ENCODE peak calls at places on chromosomes 1 and 21, in eight cellular contexts. M, Z, A, B, V, Y, C and T are unnamed samples.

GRCh38 chr21:42845296-42845965 is 33.9 kb downstream of the WDR4 start:
- DNase-seq in V (no peak), Y (no peak), A (no peak), M (peak; percentile 32), B (peak; percentile 6), C (no peak), Z (peak; percentile 56), T (no peak)

GRCh38 chr1:28775121-28775942 is 36.6 kb upstream of the OPRD1 start:
- DNase-seq in V (peak; percentile 69), A (peak; percentile 69), B (no peak), Y (peak; percentile 30), M (peak; percentile 17), Z (peak; percentile 59), C (peak; percentile 72), T (no peak)

GRCh38 chr1:39866767-39867166 is 16.5 kb downstream of the TRIT1 start:
- DNase-seq in B (no peak), Y (no peak), V (no peak), A (no peak), Z (no peak), M (peak; percentile 78), C (no peak), T (no peak)

GRCh38 chr1:41795205-41795762 is 123.4 kb downstream of the HIVEP3 start:
- DNase-seq in M (peak; percentile 60), Z (no peak), A (no peak), B (no peak), V (no peak), C (no peak), Y (no peak), T (no peak)

GRCh38 chr1:85888961-85889360 is 180.7 kb upstream of the ZNHIT6 start:
- DNase-seq in Z (no peak), B (no peak), Y (no peak), V (no peak), C (no peak), M (no peak), A (no peak), T (no peak)

GRCh38 chr1:117836069-117836468 is 93.4 kb downstream of the GDAP2 start:
- DNase-seq in V (no peak), C (no peak), A (no peak), M (peak; percentile 36), Z (no peak), B (no peak), Y (no peak), T (no peak)

GRCh38 chr1:56696663-56697062 is 51.5 kb downstream of the PRKAA2 start:
- DNase-seq in Y (no peak), Z (no peak), B (no peak), A (no peak), C (no peak), M (no peak), V (no peak), T (no peak)

GRCh38 chr1:198199105-198199504 is 42.3 kb downstream of the NEK7 start:
- DNase-seq in Z (no peak), M (no peak), B (peak; percentile 12), A (peak; percentile 50), C (no peak), V (no peak), Y (no peak), T (no peak)

GRCh38 chr21:33522950-33523349 is 19.0 kb downstream of the GART start:
- DNase-seq in M (no peak), V (no peak), Z (no peak), Y (no peak), A (no peak), C (no peak), B (no peak), T (no peak)

GRCh38 chr1:155104605-155105534 is 22.8 kb upstream of the EFNA1 start:
- DNase-seq in V (no peak), Z (no peak), Y (no peak), A (no peak), B (no peak), C (no peak), M (no peak), T (no peak)

GRCh38 chr1:157194739-157195520 is 56.7 kb upstream of the ETV3 start:
- DNase-seq in M (no peak), B (no peak), V (no peak), Y (no peak), A (no peak), Z (no peak), C (no peak), T (no peak)
- H3K4me1 ChIP-seq in M (no peaks in the 10 kb centered on the region), B (no peaks in the 10 kb centered on the region), V (no peaks in the 10 kb centered on the region), Y (peaks cover 7% of the 10 kb centered on the region), A (peaks cover 16% of the 10 kb centered on the region), Z (no peaks in the 10 kb centered on the region), C (no peaks in the 10 kb centered on the region), T (peaks cover 1% of the 10 kb centered on the region)

GRCh38 chr1:226680653-226681052 is 58.4 kb downstream of the ITPKB start:
- DNase-seq in C (no peak), V (no peak), Y (no peak), A (no peak), M (no peak), Z (no peak), B (no peak), T (no peak)

GRCh38 chr1:226681652-226682493 is 57.2 kb downstream of the ITPKB start:
- DNase-seq in Y (no peak), Z (no peak), A (no peak), V (no peak), B (no peak), C (no peak), M (no peak), T (no peak)

GRCh38 chr1:226679853-226680516 is 59.1 kb downstream of the ITPKB start:
- DNase-seq in Y (peak; percentile 86), Z (no peak), C (peak; percentile 70), A (no peak), V (peak; percentile 80), B (peak; percentile 91), M (peak; percentile 80), T (peak; percentile 94)

GRCh38 chr1:226685196-226685820 is 53.8 kb downstream of the ITPKB start:
- DNase-seq in Z (no peak), B (no peak), A (no peak), M (no peak), V (no peak), C (no peak), Y (no peak), T (no peak)

DNA sequence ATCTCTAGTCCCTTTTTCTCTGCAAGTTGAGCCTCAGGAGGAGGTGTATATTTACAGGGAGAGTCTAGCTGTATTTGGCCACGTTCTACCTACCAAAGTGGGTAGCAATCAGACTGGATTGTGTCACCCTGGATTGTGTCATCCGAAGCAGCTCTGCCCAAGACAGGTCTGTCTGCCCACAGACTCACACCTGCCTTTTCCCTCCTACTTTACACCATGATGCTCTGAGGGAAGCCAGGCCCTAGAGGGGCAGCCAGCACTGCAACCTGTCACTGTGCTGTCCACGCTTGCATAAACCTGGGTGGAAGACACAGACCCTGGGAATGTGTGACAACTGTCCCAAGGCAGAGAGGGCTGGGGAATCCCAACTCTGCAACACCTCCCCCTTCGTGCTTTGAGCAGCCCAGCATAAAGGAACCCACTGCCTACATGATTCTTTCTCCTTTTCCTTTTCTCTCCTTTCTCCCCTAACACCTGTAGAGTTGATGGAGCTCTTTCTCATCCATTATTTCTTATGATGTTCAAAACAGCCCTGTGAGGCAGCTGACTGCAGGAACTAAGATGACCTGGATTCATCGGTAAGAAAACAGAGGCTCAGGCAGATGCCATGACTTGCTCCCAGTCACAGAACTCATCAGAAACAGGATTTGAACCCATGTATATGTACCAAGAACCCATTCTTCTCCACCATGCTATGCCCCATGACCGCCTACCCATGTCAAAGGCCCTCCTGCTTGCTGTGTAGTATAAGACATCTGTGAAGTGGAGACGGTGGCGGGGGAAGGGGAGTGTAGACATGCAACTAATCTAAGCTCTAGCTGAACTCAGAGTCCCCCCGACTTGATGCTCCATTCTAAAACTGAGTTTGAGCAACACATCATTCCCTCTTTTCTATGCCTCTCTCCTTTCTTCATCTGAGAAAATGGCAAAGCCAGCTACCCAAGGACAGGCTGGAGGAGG is 56.0 kb downstream of the ITPKB start:
- DNase-seq in A (no peak), C (no peak), B (no peak), Z (no peak), Y (no peak), M (no peak), V (no peak), T (no peak)
- H3K4me1 ChIP-seq in A (peaks cover 2% of the 10 kb centered on the region), C (peaks cover 100% of the 10 kb centered on the region), B (peaks cover 13% of the 10 kb centered on the region), Z (no peaks in the 10 kb centered on the region), Y (peaks cover 7% of the 10 kb centered on the region), M (peaks cover 16% of the 10 kb centered on the region), V (peaks cover 98% of the 10 kb centered on the region), T (peaks cover 8% of the 10 kb centered on the region)

GRCh38 chr1:64950284-64950809 is 16.0 kb downstream of the JAK1 start:
- DNase-seq in A (no peak), M (no peak), Y (no peak), V (no peak), Z (no peak), B (no peak), C (no peak), T (no peak)

GRCh38 chr1:64953241-64953640 is 13.1 kb downstream of the JAK1 start:
- DNase-seq in B (no peak), C (no peak), V (no peak), Z (no peak), M (no peak), A (no peak), Y (no peak), T (no peak)

GRCh38 chr1:64948905-64949833 is 17.2 kb downstream of the JAK1 start:
- DNase-seq in A (no peak), B (no peak), Y (peak; percentile 74), M (no peak), C (peak; percentile 24), Z (no peak), V (no peak), T (no peak)

GRCh38 chr1:64955093-64956066 is 11.0 kb downstream of the JAK1 start:
- DNase-seq in B (no peak), V (no peak), C (no peak), Z (no peak), Y (peak; percentile 22), A (no peak), M (no peak), T (no peak)

GRCh38 chr1:64952055-64952699 is 14.2 kb downstream of the JAK1 start:
- DNase-seq in B (no peak), V (no peak), M (no peak), Y (no peak), C (no peak), A (no peak), Z (no peak), T (no peak)
- H3K4me1 ChIP-seq in B (no peaks in the 10 kb centered on the region), V (peaks cover 73% of the 10 kb centered on the region), M (peaks cover 6% of the 10 kb centered on the region), Y (peaks cover 57% of the 10 kb centered on the region), C (peaks cover 98% of the 10 kb centered on the region), A (peaks cover 42% of the 10 kb centered on the region), Z (peaks cover 51% of the 10 kb centered on the region), T (peaks cover 2% of the 10 kb centered on the region)

GRCh38 chr1:59685666-59686065 is 129.1 kb upstream of the HOOK1 start:
- DNase-seq in M (no peak), Y (no peak), B (no peak), V (no peak), C (no peak), A (no peak), Z (no peak), T (no peak)

GRCh38 chr1:59685101-59685500 is 129.6 kb upstream of the HOOK1 start:
- DNase-seq in A (no peak), Y (no peak), Z (no peak), V (no peak), B (no peak), C (no peak), M (no peak), T (no peak)

GRCh38 chr1:59686170-59686569 is 128.6 kb upstream of the HOOK1 start:
- DNase-seq in A (no peak), M (no peak), V (no peak), Z (no peak), B (no peak), Y (no peak), C (no peak), T (no peak)

GRCh38 chr1:59687081-59687480 is 127.7 kb upstream of the HOOK1 start:
- DNase-seq in B (no peak), A (no peak), M (no peak), V (no peak), Y (no peak), Z (no peak), C (no peak), T (no peak)

GRCh38 chr1:59686574-59686973 is 128.2 kb upstream of the HOOK1 start:
- DNase-seq in A (no peak), Z (no peak), M (no peak), C (no peak), V (no peak), Y (no peak), B (no peak), T (no peak)
- H3K4me1 ChIP-seq in A (no peaks in the 10 kb centered on the region), Z (no peaks in the 10 kb centered on the region), M (no peaks in the 10 kb centered on the region), C (no peaks in the 10 kb centered on the region), V (no peaks in the 10 kb centered on the region), Y (peaks cover 35% of the 10 kb centered on the region), B (peaks cover 6% of the 10 kb centered on the region), T (peaks cover 2% of the 10 kb centered on the region)